ENCODE peak calls at places on chromosomes 5 and 9, in five cellular contexts. D is endothelial cell of umbilical vein, E is left ventricle myocardium inferior, W is Peyer's patch, N is heart right ventricle. G is an unnamed sample. For H3K4me1, the result is how much of the 10 kb centered on the place peaks cover.

GRCh38 chr5:14594378-14595074 is 12.9 kb downstream of the OTULINL start:
- DNase-seq in W (no peak), D (no peak), E (no peak), N (no peak), G (no peak)

GRCh38 chr9:127057970-127058644 is 64.3 kb downstream of the ANGPTL2 start:
- DNase-seq in N (peak), D (no peak), E (peak), W (no peak), G (no peak)

GRCh38 chr5:98770158-98770910 is 3.1 kb upstream of the RGMB start:
- DNase-seq in D (peak), E (peak), N (peak), W (peak), G (no peak)

GRCh38 chr9:70590264-70590646 is 175.8 kb upstream of the KLF9 start:
- DNase-seq in W (no peak), E (no peak), D (peak), N (no peak), G (no peak)

GRCh38 chr5:180802325-180803180 is at the start of gene MGAT1:
- DNase-seq in N (peak), D (peak), E (peak), W (peak), G (peak)

GRCh38 chr5:122264610-122265009 is 47.4 kb upstream of the SNCAIP start:
- DNase-seq in E (no peak), W (no peak), D (no peak), N (no peak), G (no peak)

GRCh38 chr5:170760126-170760525 is 23.4 kb upstream of the GABRP start:
- DNase-seq in D (no peak), E (no peak), W (no peak), N (no peak), G (no peak)

GRCh38 chr9:96052703-96053102 is 177.2 kb downstream of the ERCC6L2 start:
- DNase-seq in N (no peak), W (no peak), D (no peak), E (no peak), G (no peak)

GRCh38 chr9:85200726-85201402 is 531.3 kb downstream of the NTRK2 start:
- DNase-seq in D (peak), E (no peak), N (no peak), W (no peak), G (no peak)

GRCh38 chr5:20610650-20611049 is 622.6 kb upstream of the CDH18 start:
- DNase-seq in D (no peak), N (no peak), E (no peak), W (no peak), G (no peak)

DNA sequence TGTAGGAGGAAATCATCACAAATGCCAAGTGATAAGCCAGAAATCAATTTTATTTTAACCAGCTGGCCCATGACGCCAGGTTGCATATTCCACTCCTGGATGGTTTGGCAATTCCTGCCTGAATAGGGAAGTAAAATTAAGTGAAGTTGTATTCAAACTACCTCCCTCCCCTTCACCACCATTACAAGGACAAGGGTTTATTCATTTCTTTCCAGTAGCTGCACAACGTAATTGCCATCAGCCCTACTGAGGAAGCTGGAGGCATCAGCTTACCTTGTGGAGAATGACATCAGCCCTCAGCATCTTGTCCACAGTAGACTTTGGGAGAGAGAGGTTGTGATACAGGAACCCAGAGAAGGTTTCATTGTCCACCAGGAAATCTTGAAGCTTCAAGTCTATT is 66.5 kb downstream of the ABCA1 start:
- DNase-seq in D (no peak), W (no peak), E (no peak), N (no peak), G (no peak)
- H3K4me1 ChIP-seq in D (under half), W (under half), E (under half), N (half or more), G (under half)

GRCh38 chr5:64637837-64638443 is 52.4 kb upstream of the SHISAL2B start:
- DNase-seq in E (no peak), N (no peak), D (no peak), W (no peak), G (no peak)
- H3K4me3 ChIP-seq in E (no peak), N (no peak), D (no peak), W (no peak), G (no peak)

GRCh38 chr9:134496413-134497282 is 145.0 kb upstream of the COL5A1 start:
- DNase-seq in D (no peak), W (peak), N (no peak), E (no peak), G (no peak)
- H3K27ac ChIP-seq in D (no peak), W (no peak), N (no peak), E (no peak), G (no peak)

DNA sequence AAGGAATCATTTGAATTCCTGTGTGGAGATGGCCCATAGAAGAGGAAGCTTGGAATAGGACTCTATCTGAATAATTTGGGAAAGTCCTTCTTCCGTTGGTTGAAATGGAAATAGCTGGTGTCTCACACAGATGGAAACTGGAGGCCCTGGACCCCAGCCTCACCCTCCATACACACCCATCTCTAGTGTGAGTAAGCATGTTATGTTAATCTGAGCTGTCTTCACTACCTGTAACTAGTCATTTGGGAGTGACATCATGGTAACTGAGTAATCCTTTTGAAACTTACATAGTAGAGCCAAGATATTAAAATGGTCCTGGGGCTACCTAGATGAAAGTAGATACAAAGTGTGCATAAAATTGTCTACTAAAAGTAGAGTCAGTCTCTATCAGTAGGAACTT is 184.4 kb downstream of the CD180 start:
- DNase-seq in N (no peak), E (no peak), D (peak), W (no peak), G (no peak)
- H3K4me1 ChIP-seq in N (half or more), E (half or more), D (half or more), W (under half), G (under half)

GRCh38 chr5:151897017-151897552 is 27.6 kb downstream of the GLRA1 start:
- DNase-seq in W (no peak), E (no peak), D (no peak), N (no peak), G (no peak)
- H3K4me3 ChIP-seq in W (no peak), E (no peak), D (no peak), N (no peak), G (no peak)

GRCh38 chr5:90691533-90691932 is 132.9 kb downstream of the ADGRV1 start:
- DNase-seq in E (no peak), N (no peak), D (no peak), W (no peak), G (no peak)

GRCh38 chr5:90689064-90689463 is 130.5 kb downstream of the ADGRV1 start:
- DNase-seq in E (no peak), W (no peak), N (no peak), D (no peak), G (no peak)

GRCh38 chr5:90696148-90696547 is 137.6 kb downstream of the ADGRV1 start:
- DNase-seq in D (no peak), E (no peak), N (no peak), W (no peak), G (no peak)

GRCh38 chr5:90685425-90686022 is 126.9 kb downstream of the ADGRV1 start:
- DNase-seq in D (no peak), W (no peak), N (no peak), E (no peak), G (no peak)

DNA sequence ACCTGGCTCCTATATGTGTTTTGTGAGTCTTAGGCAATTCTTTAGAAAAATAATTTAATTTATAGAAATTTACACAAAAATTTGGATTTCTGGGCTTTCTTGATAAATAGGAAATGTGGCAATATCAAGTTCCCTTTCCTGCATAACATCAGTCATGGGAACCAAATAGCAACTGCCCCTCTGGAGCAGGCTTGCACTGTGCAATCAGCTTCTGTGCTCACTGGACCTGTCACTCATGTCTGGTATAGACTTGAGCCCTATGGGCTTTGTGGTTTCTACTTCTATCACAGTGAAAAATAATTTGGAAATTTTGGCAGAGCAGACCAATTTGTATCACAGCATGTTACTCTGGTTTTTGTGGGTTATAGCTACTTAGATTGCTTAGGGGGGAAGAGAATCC is 131.7 kb downstream of the ADGRV1 start:
- DNase-seq in N (no peak), D (no peak), W (no peak), E (no peak), G (no peak)
- H3K27ac ChIP-seq in N (no peak), D (no peak), W (no peak), E (no peak), G (no peak)

DNA sequence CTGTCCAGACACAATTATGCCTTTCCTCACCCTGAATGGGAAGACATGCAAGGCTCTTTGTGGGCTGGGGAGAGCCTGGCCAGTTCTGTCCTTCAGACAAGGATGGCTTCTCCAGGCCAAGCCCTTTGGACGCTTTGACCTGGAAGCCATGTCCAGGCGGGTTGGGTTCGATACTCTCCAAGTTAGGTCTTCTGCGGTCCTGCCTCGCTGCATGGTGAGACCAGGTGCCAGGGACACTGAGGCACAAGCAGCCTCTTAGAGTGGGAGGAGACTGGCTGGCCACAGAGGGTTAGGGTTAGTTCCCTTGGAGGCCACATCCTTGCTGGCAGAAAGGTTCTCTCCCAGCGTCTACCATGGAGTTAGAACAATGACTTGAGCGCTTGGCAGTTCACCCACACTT is 67.6 kb downstream of the SHB start:
- DNase-seq in D (no peak), W (no peak), N (no peak), E (no peak), G (no peak)
- H3K4me1 ChIP-seq in D (under half), W (under half), N (under half), E (half or more), G (under half)

GRCh38 chr5:172283862-172284274 is 304 bp upstream of the UBTD2 start:
- DNase-seq in W (peak), D (peak), N (peak), E (peak), G (peak)

GRCh38 chr5:172288465-172288864 is 4.9 kb upstream of the UBTD2 start:
- DNase-seq in N (no peak), E (no peak), W (no peak), D (no peak), G (no peak)

GRCh38 chr5:172284275-172284971 is 859 bp upstream of the UBTD2 start:
- DNase-seq in N (no peak), E (no peak), D (peak), W (peak), G (no peak)

GRCh38 chr5:172283020-172283861 is at the start of gene UBTD2:
- DNase-seq in W (peak), E (peak), D (peak), N (peak), G (peak)

DNA sequence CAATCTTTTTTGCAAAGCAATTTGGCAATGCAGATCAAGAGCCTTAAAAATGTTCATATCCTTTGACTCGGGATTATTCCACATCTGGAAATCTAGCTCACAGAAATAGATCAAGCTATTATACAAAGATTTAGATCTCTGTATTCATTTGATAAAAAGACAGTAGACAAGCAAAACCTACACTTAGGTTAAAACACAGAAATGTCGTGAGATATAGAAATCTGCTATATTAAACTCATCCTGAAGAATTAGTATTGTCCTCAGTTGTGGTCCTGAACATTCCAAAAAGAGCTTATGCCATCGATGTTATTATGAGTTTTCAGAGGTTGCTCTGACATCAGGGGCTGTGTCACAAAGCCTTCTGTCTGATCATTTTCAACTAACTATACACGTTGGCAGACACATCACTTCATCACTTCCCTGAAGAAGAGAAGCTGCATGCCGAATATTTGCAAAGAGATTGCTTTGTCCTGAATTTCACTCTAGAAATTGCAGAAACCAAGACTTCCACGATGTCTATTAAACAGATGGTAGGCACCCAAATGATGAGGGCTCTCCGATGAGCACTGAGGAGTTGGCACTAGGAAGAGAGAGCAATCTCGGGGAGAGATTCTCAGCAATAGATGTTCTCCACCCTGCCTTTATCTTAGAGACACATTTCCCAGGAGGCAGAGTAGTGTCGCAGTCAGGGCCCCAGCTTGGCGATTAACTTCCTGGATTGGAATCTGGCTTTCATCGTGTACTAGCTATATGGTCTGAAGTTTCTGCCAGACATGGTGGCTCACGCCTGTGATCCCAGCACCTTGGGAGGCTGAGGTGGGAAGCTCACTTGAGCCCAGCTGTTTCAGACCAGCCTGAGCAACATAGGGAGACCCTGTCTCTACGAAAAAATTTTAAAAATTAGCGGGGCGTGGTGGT is 1.9 kb upstream of the UBTD2 start:
- DNase-seq in W (no peak), D (no peak), E (no peak), N (no peak), G (no peak)
- H3K4me3 ChIP-seq in W (no peak), D (no peak), E (peak), N (peak), G (no peak)

GRCh38 chr9:113579270-113580040 is 115.9 kb downstream of the RGS3 start:
- DNase-seq in W (peak), N (no peak), D (no peak), E (peak), G (no peak)
- H3K27ac ChIP-seq in W (peak), N (peak), D (peak), E (peak), G (peak)

G was measured in effector memory CD4-positive, alpha-beta T cell.